ENCODE peak calls at places on chromosomes 4 and X, in nine cellular contexts. O, Z, T, A, K, X, P, B and U are unnamed samples.

GRCh38 chr4:77817304-77818076 is 1.7 kb downstream of the CNOT6L start:
- DNase-seq in O (no peak), Z (no peak), T (no peak), A (no peak), K (no peak), X (no peak), P (no peak), B (no peak), U (no peak)

GRCh38 chr4:77226939-77227705 is 70.1 kb downstream of the CCNG2 start:
- DNase-seq in O (no peak), Z (no peak), T (no peak), A (no peak), K (no peak), X (no peak), P (no peak), B (no peak), U (no peak)

GRCh38 chr4:3224971-3225850 is 23.7 kb upstream of the MSANTD1 start:
- DNase-seq in O (no peak), Z (no peak), T (no peak), A (no peak), K (no peak), X (no peak), P (no peak), B (no peak), U (no peak)

GRCh38 chrX:27548624-27549023 is 41.5 kb upstream of the DCAF8L2 start:
- DNase-seq in O (no peak), Z (no peak), T (no peak), A (no peak), K (no peak), X (no peak), P (no peak), B (no peak), U (no peak)

GRCh38 chr4:142354794-142355416 is 491.2 kb downstream of the INPP4B start:
- DNase-seq in O (no peak), Z (no peak), T (no peak), A (no peak), K (no peak), X (no peak), P (no peak), B (no peak), U (no peak)

GRCh38 chr4:146972036-146972435 is 26.4 kb upstream of the TTC29 start:
- DNase-seq in O (no peak), Z (no peak), T (no peak), A (no peak), K (no peak), X (no peak), P (no peak), B (no peak), U (no peak)

GRCh38 chr4:82721819-82722423 is 76.7 kb downstream of the SCD5 start:
- DNase-seq in O (no peak), Z (no peak), T (no peak), A (no peak), K (peak; percentile 30), X (no peak), P (no peak), B (peak; percentile 39), U (no peak)

GRCh38 chr4:80240976-80241375 is 25.5 kb upstream of the FGF5 start:
- DNase-seq in O (no peak), Z (no peak), T (no peak), A (no peak), K (no peak), X (no peak), P (no peak), B (no peak), U (no peak)

GRCh38 chr4:72318771-72319170 is 250.2 kb downstream of the ADAMTS3 start:
- DNase-seq in O (no peak), Z (no peak), T (no peak), A (no peak), K (no peak), X (no peak), P (no peak), B (no peak), U (no peak)

GRCh38 chrX:154378059-154378798 is 866 bp upstream of the EMD start:
- DNase-seq in O (peak; percentile 73), Z (peak; percentile 92), T (no peak), A (no peak), K (peak; percentile 49), X (no peak), P (no peak), B (peak; percentile 70), U (no peak)

GRCh38 chr4:115781528-115782146 is 668.2 kb upstream of the NDST4 start:
- DNase-seq in O (no peak), Z (no peak), T (no peak), A (no peak), K (no peak), X (no peak), P (no peak), B (no peak), U (no peak)

GRCh38 chr4:89641367-89641687 is 195.6 kb downstream of the SNCA start:
- DNase-seq in O (no peak), Z (no peak), T (no peak), A (no peak), K (no peak), X (no peak), P (no peak), B (no peak), U (no peak)
- H3K4me3 ChIP-seq in O (no peak overlapping the region), Z (no peak overlapping the region), T (no peak overlapping the region), A (no peak overlapping the region), K (no peak overlapping the region), X (peak overlapping the region; percentile 41), P (no peak overlapping the region), B (no peak overlapping the region), U (no peak overlapping the region)

GRCh38 chr4:180150818-180151217 is 2092.4 kb upstream of the TENM3 start:
- DNase-seq in O (no peak), Z (no peak), T (no peak), A (no peak), K (peak; percentile 36), X (no peak), P (no peak), B (no peak), U (no peak)
- TF ChIP-seq CTCF in O (peak; percentile 76), Z (no peak), T (no peak), A (no peak), K (no peak), X (peak; percentile 29), P (no peak), B (no peak), U (no peak)

DNA sequence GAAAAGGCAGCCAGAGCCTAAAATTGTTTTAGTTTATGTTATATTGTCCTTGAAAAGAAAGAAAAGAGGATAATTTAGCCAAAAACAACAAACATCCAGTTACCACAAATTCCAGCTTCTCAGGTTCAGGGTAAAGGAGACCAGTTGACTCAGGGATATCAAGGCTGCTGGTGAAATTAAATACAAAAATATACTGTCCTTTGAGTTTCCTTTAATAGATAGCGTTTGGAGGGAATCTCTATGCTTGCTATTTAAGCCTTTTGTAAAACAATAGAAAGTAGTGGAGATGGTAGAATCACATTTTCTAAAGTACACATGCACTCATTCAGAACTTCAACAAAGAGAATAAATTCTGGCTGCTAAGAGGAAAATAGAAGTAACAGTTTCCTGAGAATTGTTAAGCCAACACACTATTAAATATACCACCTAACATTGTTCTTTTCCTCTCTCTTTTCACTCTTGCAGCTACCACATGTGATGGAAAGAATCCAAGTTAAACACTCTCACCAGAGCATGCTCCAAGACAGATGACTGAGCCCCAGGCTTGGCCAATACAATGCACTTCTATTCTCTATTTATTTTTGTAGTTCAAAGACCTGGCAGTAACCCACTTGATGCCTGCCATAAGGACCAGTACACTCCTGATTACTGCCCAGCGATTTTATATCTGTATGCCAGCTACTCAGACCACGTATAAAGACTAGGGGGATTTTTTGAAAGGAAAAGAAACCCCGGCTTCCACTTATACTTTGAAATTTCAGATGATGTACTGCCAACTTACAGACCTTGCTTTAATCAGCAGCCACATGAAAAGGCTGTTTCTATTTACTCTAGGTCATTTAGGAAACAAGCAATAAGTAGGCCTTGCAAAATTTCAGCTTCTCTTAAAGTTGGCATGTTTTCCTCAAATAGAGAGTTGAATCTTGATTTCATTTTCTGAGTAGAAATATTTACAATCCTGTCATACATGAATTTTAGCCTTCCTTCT is 756.9 kb downstream of the FAT4 start:
- DNase-seq in O (no peak), Z (no peak), T (no peak), A (peak; percentile 79), K (peak; percentile 89), X (peak; percentile 38), P (no peak), B (peak; percentile 54), U (peak; percentile 18)
- H3K4me3 ChIP-seq in O (no peak overlapping the region), Z (no peak overlapping the region), T (no peak overlapping the region), A (no peak overlapping the region), K (no peak overlapping the region), X (no peak overlapping the region), P (no peak overlapping the region), B (no peak overlapping the region), U (no peak overlapping the region)

DNA sequence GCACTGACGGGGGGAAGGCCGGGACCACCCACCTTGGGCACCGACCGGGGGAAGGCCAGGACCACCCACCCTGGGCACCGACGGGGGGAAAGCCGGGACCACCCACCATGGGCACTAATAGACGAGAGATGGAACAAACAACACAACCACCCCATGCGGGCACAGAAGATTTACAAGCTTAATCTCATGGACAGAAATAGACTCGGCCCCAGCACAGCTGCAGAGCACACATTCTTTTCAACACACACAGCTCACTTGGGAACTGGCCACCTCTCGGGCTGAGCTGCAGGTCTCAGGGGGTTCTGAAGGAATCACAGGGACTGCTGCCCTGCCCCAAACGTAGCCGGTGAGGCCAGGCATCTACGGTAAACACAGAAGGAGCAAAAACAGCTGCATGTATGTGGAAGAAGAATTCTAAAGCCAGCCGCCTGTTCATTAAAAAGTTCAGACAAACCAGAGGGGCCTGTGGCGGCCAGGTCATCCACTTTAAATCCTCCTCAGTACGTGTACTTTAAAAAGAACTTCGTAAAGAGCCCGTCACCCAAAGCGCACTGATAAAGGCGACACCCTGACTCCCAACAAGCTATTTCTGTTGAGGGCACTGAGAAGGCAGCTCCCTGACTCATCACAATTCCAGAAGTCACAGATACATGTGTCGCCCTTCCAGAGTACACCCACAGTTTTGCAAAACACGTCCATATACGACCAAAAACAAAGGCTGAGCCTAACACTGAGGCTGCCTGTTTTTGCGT is 17.7 kb downstream of the PPP2R3B start:
- DNase-seq in O (no peak), Z (no peak), T (no peak), A (peak; percentile 44), K (no peak), X (peak; percentile 42), P (no peak), B (no peak), U (no peak)
- TF ChIP-seq CTCF in O (no peak), Z (no peak), T (no peak), A (no peak), K (no peak), X (peak; percentile 1), P (no peak), B (no peak), U (no peak)

DNA sequence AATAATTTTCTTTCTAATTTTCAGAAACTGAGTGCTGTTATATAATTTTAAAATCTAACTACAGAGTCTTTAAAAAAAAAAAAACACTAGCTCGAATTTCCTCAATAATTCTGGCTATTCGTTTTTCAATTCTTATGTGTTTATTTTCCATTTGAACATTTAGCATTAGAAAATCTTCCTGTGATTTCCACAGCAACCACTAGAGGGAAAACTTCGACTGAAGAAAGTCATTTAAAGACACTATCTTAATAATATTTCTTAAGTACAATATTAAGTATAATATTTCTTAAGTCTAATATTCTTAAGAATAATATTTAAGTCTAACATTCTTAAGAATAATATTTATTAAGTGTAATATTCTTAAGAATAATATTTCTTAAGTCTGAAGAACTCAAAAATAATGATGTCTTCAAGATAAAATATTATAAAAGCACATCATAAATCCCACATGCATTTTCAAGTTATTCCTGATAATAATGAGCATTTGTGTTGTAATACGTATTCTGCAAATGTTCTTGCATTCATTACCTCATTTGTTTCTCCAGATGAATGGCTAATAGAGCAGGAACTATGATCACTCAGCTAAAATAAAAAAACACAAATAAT is 118.4 kb upstream of the WDR17 start:
- DNase-seq in O (no peak), Z (no peak), T (no peak), A (peak; percentile 18), K (peak; percentile 66), X (peak; percentile 16), P (peak; percentile 2), B (no peak), U (peak; percentile 2)
- H3K4me3 ChIP-seq in O (no peak overlapping the region), Z (no peak overlapping the region), T (no peak overlapping the region), A (no peak overlapping the region), K (no peak overlapping the region), X (no peak overlapping the region), P (no peak overlapping the region), B (no peak overlapping the region), U (no peak overlapping the region)